ENCODE peak calls at places on chromosomes 1 and 21, in seven cellular contexts. V, Y, Z, U, H, P and M are unnamed samples.

GRCh38 chr1:82838066-82838465 is 1037.3 kb downstream of the ADGRL2 start:
- DNase-seq in Y (no peak), H (no peak), P (no peak), V (peak; percentile 6), U (no peak), Z (no peak), M (no peak)

GRCh38 chr1:21499283-21499945 is 9.8 kb upstream of the ALPL start:
- DNase-seq in Z (no peak), P (no peak), Y (no peak), V (peak; percentile 36), U (no peak), H (no peak), M (no peak)

GRCh38 chr1:147771216-147772125 is 11.1 kb upstream of the GJA5 start:
- DNase-seq in V (no peak), P (no peak), U (no peak), Z (no peak), Y (no peak), H (no peak), M (no peak)

GRCh38 chr1:246592695-246593094 is 26.4 kb downstream of the CNST start:
- DNase-seq in P (no peak), Z (no peak), Y (no peak), V (peak; percentile 93), U (no peak), H (no peak), M (no peak)

GRCh38 chr1:29361686-29362085 is 125.4 kb downstream of the PTPRU start:
- DNase-seq in Y (no peak), Z (no peak), H (no peak), U (no peak), V (no peak), P (no peak), M (no peak)

GRCh38 chr1:232291258-232291657 is 338.7 kb downstream of the SIPA1L2 start:
- DNase-seq in P (no peak), Z (peak; percentile 74), V (peak; percentile 19), U (no peak), Y (peak; percentile 37), H (no peak), M (no peak)

GRCh38 chr1:31861346-31861745 is 45.5 kb upstream of the SPOCD1 start:
- DNase-seq in U (no peak), P (no peak), Z (no peak), H (no peak), V (no peak), Y (no peak), M (no peak)

GRCh38 chr1:61055110-61055614 is 27.2 kb upstream of the NFIA start:
- DNase-seq in Y (peak; percentile 54), Z (no peak), P (peak; percentile 47), U (no peak), V (peak; percentile 64), H (no peak), M (no peak)

GRCh38 chr1:226806988-226807387 is 63.4 kb upstream of the PSEN2 start:
- DNase-seq in U (no peak), V (no peak), Z (no peak), Y (no peak), P (no peak), H (no peak), M (no peak)

GRCh38 chr1:46415514-46415913 is 21.4 kb downstream of the FAAH start:
- DNase-seq in Y (no peak), V (no peak), U (peak; percentile 36), Z (no peak), H (no peak), P (no peak), M (no peak)

GRCh38 chr21:14880922-14881321 is 183.9 kb downstream of the NRIP1 start:
- DNase-seq in Y (no peak), V (peak; percentile 32), H (no peak), U (no peak), Z (no peak), P (no peak), M (no peak)

GRCh38 chr1:14435368-14436023 is 163.0 kb upstream of the KAZN start:
- DNase-seq in Y (no peak), Z (no peak), P (no peak), H (peak; percentile 32), V (no peak), U (no peak), M (peak; percentile 30)

GRCh38 chr1:117658676-117659075 is 52.8 kb downstream of the TENT5C start:
- DNase-seq in P (peak; percentile 47), H (no peak), U (no peak), Y (no peak), V (no peak), Z (no peak), M (no peak)

GRCh38 chr21:33895356-33895755 is 20.2 kb downstream of the ATP5PO start:
- DNase-seq in Y (no peak), V (no peak), H (no peak), Z (no peak), P (no peak), U (no peak), M (no peak)

GRCh38 chr1:180521474-180522203 is 19.3 kb upstream of the ACBD6 start:
- DNase-seq in Y (no peak), H (no peak), Z (no peak), V (no peak), P (no peak), U (no peak), M (no peak)

GRCh38 chr1:17440827-17441168 is 1.3 kb upstream of the RCC2 start:
- DNase-seq in P (no peak), V (peak; percentile 11), Z (no peak), H (no peak), U (peak; percentile 26), Y (no peak), M (no peak)

GRCh38 chr1:17442841-17443240 is 3.4 kb upstream of the RCC2 start:
- DNase-seq in Z (no peak), U (no peak), P (no peak), Y (no peak), V (no peak), H (no peak), M (no peak)

GRCh38 chr1:17440074-17440826 is 773 bp upstream of the RCC2 start:
- DNase-seq in U (no peak), H (no peak), Z (no peak), P (no peak), V (peak; percentile 9), Y (no peak), M (no peak)

GRCh38 chr1:17441993-17442357 is 2.5 kb upstream of the RCC2 start:
- DNase-seq in V (no peak), U (no peak), P (no peak), Y (no peak), H (no peak), Z (no peak), M (no peak)

DNA sequence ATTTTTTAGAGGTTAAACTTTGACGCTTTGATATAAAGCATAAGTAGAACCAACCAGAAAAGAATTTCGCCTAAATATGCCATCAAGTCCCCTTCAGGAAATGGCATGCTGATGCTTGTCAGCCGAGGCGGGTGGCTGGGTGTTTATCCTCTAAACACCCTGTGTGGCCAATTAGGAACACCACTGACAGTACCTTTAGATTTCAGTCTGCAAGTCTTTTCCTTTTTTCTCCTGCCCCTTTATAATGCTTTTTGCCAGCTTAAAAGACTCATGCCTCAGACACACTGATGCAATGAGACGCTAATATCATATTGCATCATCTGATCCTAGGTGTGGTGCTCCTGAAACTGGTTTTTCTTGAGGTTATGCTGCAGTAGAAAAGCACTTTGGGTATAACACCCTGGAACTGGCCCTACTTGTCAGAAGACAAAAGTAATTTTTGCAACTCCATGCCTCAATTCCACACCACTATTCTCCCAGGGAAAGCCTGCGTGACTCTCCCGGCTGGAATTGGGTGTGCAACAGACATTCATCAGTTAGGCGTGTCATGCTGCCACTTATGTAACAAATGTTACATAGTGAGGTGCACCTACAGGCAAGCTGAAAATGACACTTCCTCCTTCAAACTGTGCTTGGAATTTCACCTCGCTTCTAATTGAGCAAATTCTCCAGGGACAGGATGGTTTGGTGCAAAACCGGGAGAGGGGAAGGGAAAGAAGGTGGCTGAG is 2.0 kb upstream of the RCC2 start:
- DNase-seq in H (no peak), Z (no peak), V (peak; percentile 82), Y (no peak), P (no peak), U (peak; percentile 11), M (no peak)
- TF ChIP-seq CTCF in H (no peak), Z (no peak), V (no peak), Y (no peak), P (no peak), U (no peak), M (no peak)

GRCh38 chr1:4585216-4585615 is 69.2 kb upstream of the AJAP1 start:
- DNase-seq in Y (no peak), V (no peak), P (no peak), Z (no peak), U (peak; percentile 70), H (no peak), M (peak; percentile 54)
- TF ChIP-seq CTCF in Y (peak; percentile 42), V (no peak), P (no peak), Z (peak; percentile 67), U (peak; percentile 37), H (peak; percentile 21), M (peak; percentile 75)

DNA sequence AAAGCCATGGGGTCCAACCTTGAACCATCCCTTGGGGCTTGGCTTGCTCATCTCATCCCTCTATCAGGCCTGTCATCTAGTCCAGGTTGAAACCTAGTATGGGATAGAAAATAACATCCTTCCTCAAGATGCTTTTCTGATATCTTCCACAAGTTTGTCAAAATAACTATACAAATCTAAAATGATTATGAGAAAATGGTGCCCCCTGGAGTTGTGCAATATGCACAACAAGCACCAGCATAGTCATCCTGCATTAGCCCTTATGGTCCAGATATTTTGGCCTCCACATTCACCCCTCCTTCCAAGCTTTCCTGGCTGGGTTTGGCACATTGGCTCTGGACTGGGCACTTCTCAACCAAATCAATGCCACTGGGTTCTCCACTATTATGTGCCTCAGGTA is 101.2 kb downstream of the TBX19 start:
- DNase-seq in P (no peak), Y (no peak), V (no peak), U (no peak), Z (no peak), H (no peak), M (no peak)
- TF ChIP-seq CTCF in P (no peak), Y (no peak), V (no peak), U (no peak), Z (no peak), H (no peak), M (peak; percentile 14)

DNA sequence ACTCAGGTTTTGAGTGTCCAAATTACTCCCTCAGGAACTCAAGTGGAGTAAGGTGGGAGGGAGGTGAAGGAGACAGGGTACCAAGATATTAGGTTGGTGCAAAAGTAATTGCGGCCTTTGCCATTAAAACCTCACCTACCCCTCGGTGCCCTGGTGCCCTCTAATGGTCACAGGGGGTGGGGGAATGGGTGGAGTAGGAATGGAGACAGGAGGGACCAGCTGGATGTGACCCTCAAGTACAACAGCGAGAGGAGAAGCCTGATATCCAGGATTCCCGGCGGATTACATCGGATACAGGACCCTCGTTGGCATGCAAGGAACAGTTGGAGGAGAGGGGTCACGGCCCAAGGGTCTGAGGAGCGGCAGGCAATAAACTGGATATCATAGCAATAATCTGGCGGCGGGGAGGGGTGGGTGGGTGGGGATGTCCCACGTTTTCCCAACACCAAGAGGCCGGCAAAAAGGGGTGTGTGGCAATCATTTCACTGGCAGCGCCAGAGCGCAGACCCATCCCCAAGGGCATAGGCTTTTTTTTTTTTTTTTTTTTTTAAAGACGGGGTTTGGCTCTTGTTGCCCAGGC is 4.3 kb upstream of the ZBTB7B start:
- DNase-seq in P (no peak), Z (no peak), H (no peak), V (no peak), Y (no peak), U (peak; percentile 43), M (no peak)
- TF ChIP-seq CTCF in P (no peak), Z (no peak), H (no peak), V (no peak), Y (no peak), U (no peak), M (no peak)